ENCODE peak calls at places on chromosomes 1 and 21, in nine cellular contexts. S is GM23248; Q is fibroblast of the aortic adventitia; N is IMR-90; J is stimulated activated CD4-positive, alpha-beta T cell treated with anti-CD3 and anti-CD28 coated beads, Interleukin-1b, Interleukin-23, amount 100 ng/mL, for 1 hour; Z is heart left ventricle; F is NCI-H1105 treated with DMSO at 0.1 percent for 48 hours; L is thoracic aorta; I is T-helper 2 cell. P is an unnamed sample.

GRCh38 chr1:186102559-186103148 is 272.4 kb downstream of the TPR start:
- DNase-seq in S (peak), Q (peak), N (peak), J (no peak), Z (peak), F (no peak), L (no peak), I (no peak), P (no peak)

GRCh38 chr1:192872010-192872409 is 63.2 kb downstream of the RGS2 start:
- DNase-seq in S (no peak), Q (no peak), N (no peak), J (no peak), Z (no peak), F (no peak), L (no peak), I (no peak), P (no peak)

GRCh38 chr1:59434336-59434735 is 137.4 kb downstream of the FGGY start:
- DNase-seq in S (peak), Q (peak), N (no peak), J (no peak), Z (no peak), F (no peak), L (no peak), I (no peak), P (no peak)

GRCh38 chr1:160193091-160193819 is 2.9 kb downstream of the CASQ1 start:
- DNase-seq in S (peak), Q (peak), N (peak), J (peak), Z (peak), F (peak), L (peak), I (peak), P (peak)

GRCh38 chr1:164017239-164017638 is 541.7 kb upstream of the PBX1 start:
- DNase-seq in S (no peak), Q (no peak), N (no peak), J (no peak), Z (no peak), F (no peak), L (no peak), I (no peak), P (no peak)

GRCh38 chr1:198595765-198596164 is 43.1 kb upstream of the PTPRC start:
- DNase-seq in S (no peak), Q (no peak), N (no peak), J (no peak), Z (no peak), F (no peak), L (no peak), I (no peak), P (no peak)

GRCh38 chr1:25571522-25571970 is 28.1 kb downstream of the LDLRAP1 start:
- DNase-seq in S (no peak), Q (no peak), N (no peak), J (no peak), Z (no peak), F (no peak), L (no peak), I (no peak), P (no peak)

GRCh38 chr1:68791800-68792199 is 294.9 kb upstream of the DEPDC1 start:
- DNase-seq in S (no peak), Q (no peak), N (no peak), J (no peak), Z (no peak), F (no peak), L (no peak), I (no peak), P (no peak)

GRCh38 chr1:88530246-88530645 is 153.8 kb upstream of the PKN2 start:
- DNase-seq in S (no peak), Q (no peak), N (peak), J (no peak), Z (no peak), F (no peak), L (no peak), I (no peak), P (no peak)

GRCh38 chr21:37220433-37220980 is 46.6 kb downstream of the VPS26C start:
- DNase-seq in S (peak), Q (peak), N (peak), J (no peak), Z (no peak), F (peak), L (no peak), I (peak), P (no peak)

GRCh38 chr1:150576367-150576711 is 3.1 kb downstream of the MCL1 start:
- DNase-seq in S (no peak), Q (no peak), N (no peak), J (no peak), Z (no peak), F (no peak), L (no peak), I (no peak), P (no peak)

GRCh38 chr1:210922666-210923065 is 211.3 kb downstream of the KCNH1 start:
- DNase-seq in S (no peak), Q (no peak), N (no peak), J (no peak), Z (no peak), F (no peak), L (no peak), I (no peak), P (no peak)

GRCh38 chr1:23369335-23370013 is at the start of gene ZNF436:
- DNase-seq in S (peak), Q (peak), N (peak), J (no peak), Z (peak), F (peak), L (peak), I (peak), P (peak)

GRCh38 chr1:214446772-214447556 is 104.4 kb downstream of the PTPN14 start:
- DNase-seq in S (peak), Q (peak), N (peak), J (no peak), Z (no peak), F (peak), L (no peak), I (no peak), P (no peak)

GRCh38 chr1:212235848-212236247 is 49.4 kb upstream of the PPP2R5A start:
- DNase-seq in S (no peak), Q (no peak), N (no peak), J (no peak), Z (no peak), F (no peak), L (no peak), I (no peak), P (no peak)

GRCh38 chr1:238488406-238488805 is 597.7 kb upstream of the ZP4 start:
- DNase-seq in S (peak), Q (peak), N (peak), J (no peak), Z (no peak), F (no peak), L (no peak), I (no peak), P (no peak)

GRCh38 chr21:15433091-15433490 is 296.7 kb upstream of the USP25 start:
- DNase-seq in S (no peak), Q (no peak), N (no peak), J (no peak), Z (no peak), F (no peak), L (no peak), I (no peak), P (no peak)

GRCh38 chr1:208174200-208174599 is 70.0 kb downstream of the PLXNA2 start:
- DNase-seq in S (no peak), Q (no peak), N (no peak), J (no peak), Z (no peak), F (no peak), L (no peak), I (no peak), P (no peak)

GRCh38 chr1:203153989-203154821 is 21.4 kb downstream of the MYBPH start:
- DNase-seq in S (peak), Q (no peak), N (peak), J (no peak), Z (no peak), F (no peak), L (no peak), I (no peak), P (no peak)

GRCh38 chr1:9626201-9626608 is 25.3 kb upstream of the PIK3CD start:
- DNase-seq in S (no peak), Q (no peak), N (no peak), J (no peak), Z (no peak), F (no peak), L (no peak), I (peak), P (no peak)

GRCh38 chr21:35586305-35586704 is 474.0 kb downstream of the SETD4 start:
- DNase-seq in S (no peak), Q (no peak), N (no peak), J (no peak), Z (no peak), F (no peak), L (no peak), I (no peak), P (no peak)

GRCh38 chr1:161730050-161730564 is 8.8 kb downstream of the FCRLB start:
- DNase-seq in S (peak), Q (peak), N (peak), J (no peak), Z (no peak), F (no peak), L (no peak), I (peak), P (no peak)

GRCh38 chr1:115727706-115728249 is 40.7 kb downstream of the CASQ2 start:
- DNase-seq in S (peak), Q (peak), N (peak), J (no peak), Z (peak), F (no peak), L (no peak), I (no peak), P (no peak)

GRCh38 chr1:32352831-32353383 is 9.4 kb downstream of the FAM229A start:
- DNase-seq in S (peak), Q (peak), N (no peak), J (no peak), Z (peak), F (no peak), L (no peak), I (no peak), P (no peak)

GRCh38 chr21:26079376-26079775 is 91.2 kb downstream of the APP start:
- DNase-seq in S (peak), Q (no peak), N (peak), J (no peak), Z (no peak), F (no peak), L (no peak), I (no peak), P (no peak)

GRCh38 chr1:156379420-156380165 is 10.6 kb downstream of the RHBG start:
- DNase-seq in S (peak), Q (peak), N (peak), J (no peak), Z (no peak), F (no peak), L (no peak), I (no peak), P (no peak)

GRCh38 chr1:83497563-83497962 is 501.4 kb downstream of the TTLL7 start:
- DNase-seq in S (peak), Q (peak), N (no peak), J (no peak), Z (no peak), F (no peak), L (no peak), I (no peak), P (no peak)

GRCh38 chr1:104172243-104172681 is 422.6 kb downstream of the AMY1C start:
- DNase-seq in S (no peak), Q (no peak), N (no peak), J (no peak), Z (no peak), F (no peak), L (no peak), I (no peak), P (no peak)

GRCh38 chr1:27341525-27342252 is at the start of gene SYTL1:
- DNase-seq in S (peak), Q (peak), N (peak), J (no peak), Z (no peak), F (peak), L (no peak), I (peak), P (peak)

GRCh38 chr21:26405735-26406361 is 167.2 kb downstream of the CYYR1 start:
- DNase-seq in S (peak), Q (peak), N (peak), J (no peak), Z (no peak), F (no peak), L (no peak), I (no peak), P (peak)

GRCh38 chr1:24301395-24302175 is 17.6 kb upstream of the GRHL3 start:
- DNase-seq in S (peak), Q (peak), N (no peak), J (no peak), Z (no peak), F (no peak), L (no peak), I (no peak), P (no peak)

P was measured in Jurkat, Clone E6-1.